ENCODE peak calls at places on chromosomes 16 and 17, in five cellular contexts. K, W, A, M and Y are unnamed samples.

GRCh38 chr16:81715358-81716196 is 63.5 kb upstream of the PLCG2 start:
- DNase-seq in K (no peak), W (no peak), A (no peak), M (peak), Y (no peak)

GRCh38 chr16:12337776-12338655 is 361.5 kb downstream of the SNX29 start:
- DNase-seq in K (no peak), W (no peak), A (peak), M (no peak), Y (no peak)

GRCh38 chr16:89052191-89052787 is 41.4 kb upstream of the ACSF3 start:
- DNase-seq in K (no peak), W (peak), A (no peak), M (no peak), Y (no peak)

GRCh38 chr16:46427340-46428107 is 193.7 kb downstream of the SHCBP1 start:
- DNase-seq in K (no peak), W (no peak), A (no peak), M (no peak), Y (no peak)

GRCh38 chr17:82351713-82352488 is 7.1 kb upstream of the TEX19 start:
- DNase-seq in K (peak), W (peak), A (peak), M (peak), Y (peak)

GRCh38 chr17:61218438-61218837 is 181.2 kb upstream of the TBX2 start:
- DNase-seq in K (no peak), W (no peak), A (peak), M (no peak), Y (peak)

GRCh38 chr17:65064452-65065019 is 8.0 kb upstream of the GNA13 start:
- DNase-seq in K (no peak), W (no peak), A (peak), M (no peak), Y (no peak)

GRCh38 chr16:80341242-80341641 is 199.6 kb upstream of the DYNLRB2 start:
- DNase-seq in K (no peak), W (no peak), A (no peak), M (no peak), Y (no peak)

GRCh38 chr17:47997595-47997994 is 26.7 kb downstream of the CDK5RAP3 start:
- DNase-seq in K (no peak), W (no peak), A (no peak), M (no peak), Y (no peak)

GRCh38 chr16:67326472-67327309 is at the start of the genes KCTD19 and LRRC36:
- DNase-seq in K (peak), W (no peak), A (no peak), M (peak), Y (no peak)

GRCh38 chr16:55333690-55334089 is 9.7 kb downstream of the IRX6 start:
- DNase-seq in K (no peak), W (no peak), A (no peak), M (no peak), Y (no peak)

GRCh38 chr17:82399030-82399429 is 19.1 kb upstream of the HEXD start:
- DNase-seq in K (no peak), W (no peak), A (no peak), M (no peak), Y (peak)

GRCh38 chr17:47948706-47949196 is 7.4 kb downstream of the PNPO start:
- DNase-seq in K (no peak), W (no peak), A (peak), M (no peak), Y (no peak)

GRCh38 chr17:65918921-65919546 is 272.9 kb downstream of the CEP112 start:
- DNase-seq in K (no peak), W (no peak), A (no peak), M (no peak), Y (no peak)

GRCh38 chr17:77929871-77930436 is 28.5 kb upstream of the TNRC6C start:
- DNase-seq in K (no peak), W (no peak), A (no peak), M (no peak), Y (no peak)

GRCh38 chr16:51156836-51157235 is 5.8 kb upstream of the SALL1 start:
- DNase-seq in K (no peak), W (no peak), A (no peak), M (no peak), Y (no peak)

GRCh38 chr17:13647551-13647950 is 45.8 kb upstream of the HS3ST3A1 start:
- DNase-seq in K (no peak), W (no peak), A (no peak), M (no peak), Y (no peak)

GRCh38 chr16:77221482-77221881 is 22.3 kb downstream of the SYCE1L start:
- DNase-seq in K (no peak), W (no peak), A (no peak), M (no peak), Y (no peak)

GRCh38 chr16:75264999-75265910 is 13.8 kb upstream of the BCAR1 start:
- DNase-seq in K (no peak), W (no peak), A (no peak), M (no peak), Y (no peak)

GRCh38 chr16:4788489-4788889 is 344 bp upstream of the SEPTIN12 start:
- DNase-seq in K (no peak), W (no peak), A (no peak), M (no peak), Y (no peak)

GRCh38 chr16:19396555-19397011 is 21.1 kb upstream of the TMC5 start:
- DNase-seq in K (no peak), W (no peak), A (no peak), M (no peak), Y (no peak)

GRCh38 chr17:83192161-83192788 is 112.9 kb downstream of the METRNL start:
- DNase-seq in K (no peak), W (peak), A (no peak), M (no peak), Y (no peak)

GRCh38 chr16:82699711-82700495 is 73.1 kb downstream of the CDH13 start:
- DNase-seq in K (no peak), W (no peak), A (peak), M (no peak), Y (peak)

GRCh38 chr16:53061701-53062159 is 6.9 kb downstream of the CHD9 start:
- DNase-seq in K (no peak), W (no peak), A (no peak), M (no peak), Y (no peak)

GRCh38 chr17:74937064-74938051 is 1.7 kb downstream of the OTOP3 start:
- DNase-seq in K (no peak), W (no peak), A (no peak), M (no peak), Y (no peak)

GRCh38 chr16:57577691-57578224 is 35.3 kb downstream of the ADGRG5 start:
- DNase-seq in K (no peak), W (no peak), A (no peak), M (no peak), Y (no peak)

GRCh38 chr16:91484-91883 is 13.5 kb downstream of the MPG start:
- DNase-seq in K (no peak), W (peak), A (no peak), M (no peak), Y (no peak)

GRCh38 chr16:85286970-85287814 is 174.9 kb upstream of the CIBAR2 start:
- DNase-seq in K (no peak), W (peak), A (no peak), M (no peak), Y (no peak)

GRCh38 chr16:64437706-64438329 is 684.0 kb downstream of the CDH11 start:
- DNase-seq in K (no peak), W (no peak), A (no peak), M (no peak), Y (no peak)

GRCh38 chr17:72743037-72743467 is 349.4 kb downstream of the SLC39A11 start:
- DNase-seq in K (no peak), W (no peak), A (no peak), M (no peak), Y (no peak)

GRCh38 chr16:79055251-79055972 is 545.1 kb downstream of the MAF start:
- DNase-seq in K (no peak), W (no peak), A (no peak), M (no peak), Y (no peak)

GRCh38 chr16:85114909-85115567 is 2.8 kb upstream of the CIBAR2 start:
- DNase-seq in K (peak), W (peak), A (peak), M (peak), Y (no peak)

GRCh38 chr17:50977487-50978159 is 111.5 kb upstream of the TOB1 start:
- DNase-seq in K (no peak), W (no peak), A (no peak), M (no peak), Y (no peak)

GRCh38 chr16:21523411-21524067 is 75.8 kb upstream of the METTL9 start:
- DNase-seq in K (no peak), W (peak), A (no peak), M (no peak), Y (no peak)